ENCODE peak calls at places on chromosomes 3 and 15, in nine cellular contexts. T, I, L, Q, G, Y, E, C and S are unnamed samples.

GRCh38 chr3:157856078-157856939 is 249.9 kb downstream of the SHOX2 start:
- DNase-seq in T (no peak), I (no peak), L (no peak), Q (no peak), G (no peak), Y (no peak), E (no peak), C (no peak), S (no peak)

GRCh38 chr15:83733691-83734090 is 79.8 kb downstream of the ADAMTSL3 start:
- DNase-seq in T (no peak), I (no peak), L (no peak), Q (no peak), G (no peak), Y (no peak), E (no peak), C (no peak), S (no peak)

GRCh38 chr15:75532413-75533250 is 46.5 kb downstream of the PTPN9 start:
- DNase-seq in T (peak; percentile 80), I (peak; percentile 43), L (peak; percentile 88), Q (peak; percentile 51), G (no peak), Y (peak; percentile 33), E (peak; percentile 84), C (peak; percentile 67), S (peak; percentile 93)

GRCh38 chr3:12175844-12176453 is 17.2 kb upstream of the TIMP4 start:
- DNase-seq in T (peak; percentile 80), I (peak; percentile 67), L (peak; percentile 50), Q (peak; percentile 20), G (peak; percentile 54), Y (peak; percentile 70), E (peak; percentile 79), C (peak; percentile 38), S (peak; percentile 60)

GRCh38 chr3:169699536-169700050 is 36.1 kb upstream of the MECOM start:
- DNase-seq in T (peak; percentile 92), I (peak; percentile 55), L (peak; percentile 72), Q (no peak), G (no peak), Y (peak; percentile 65), E (peak; percentile 91), C (no peak), S (peak; percentile 88)

GRCh38 chr3:22474706-22475470 is 723.9 kb upstream of the ZNF385D start:
- DNase-seq in T (peak; percentile 58), I (no peak), L (no peak), Q (peak; percentile 35), G (no peak), Y (no peak), E (peak; percentile 35), C (peak; percentile 88), S (peak; percentile 80)

GRCh38 chr3:13708871-13709595 is 160.1 kb downstream of the FBLN2 start:
- DNase-seq in T (no peak), I (peak; percentile 3), L (no peak), Q (no peak), G (no peak), Y (no peak), E (no peak), C (no peak), S (no peak)

GRCh38 chr3:8204846-8205624 is 296.6 kb upstream of the LMCD1 start:
- DNase-seq in T (peak; percentile 11), I (no peak), L (no peak), Q (peak; percentile 79), G (no peak), Y (no peak), E (peak; percentile 3), C (peak; percentile 22), S (peak; percentile 60)

GRCh38 chr3:126288314-126288713 is 68.9 kb downstream of the KLF15 start:
- DNase-seq in T (no peak), I (no peak), L (no peak), Q (no peak), G (no peak), Y (peak; percentile 74), E (no peak), C (no peak), S (no peak)

GRCh38 chr15:34084086-34084485 is 17.6 kb downstream of the EMC7 start:
- DNase-seq in T (peak; percentile 52), I (peak; percentile 48), L (peak; percentile 84), Q (peak; percentile 80), G (peak; percentile 68), Y (no peak), E (peak; percentile 46), C (no peak), S (peak; percentile 38)

GRCh38 chr3:57048728-57049127 is 11.7 kb upstream of the SPATA12 start:
- DNase-seq in T (no peak), I (no peak), L (no peak), Q (no peak), G (no peak), Y (no peak), E (no peak), C (no peak), S (no peak)

GRCh38 chr3:12898290-12898979 is 57.1 kb upstream of the RPL32 start:
- DNase-seq in T (no peak), I (no peak), L (no peak), Q (no peak), G (no peak), Y (no peak), E (no peak), C (no peak), S (no peak)

GRCh38 chr15:43251185-43251862 is 15.4 kb downstream of the TGM5 start:
- DNase-seq in T (no peak), I (no peak), L (no peak), Q (no peak), G (no peak), Y (no peak), E (no peak), C (no peak), S (no peak)

GRCh38 chr3:82376883-82377282 is 615.4 kb upstream of the GBE1 start:
- DNase-seq in T (no peak), I (no peak), L (no peak), Q (no peak), G (no peak), Y (no peak), E (no peak), C (no peak), S (peak; percentile 5)

GRCh38 chr3:97882975-97883598 is 61.3 kb downstream of the CRYBG3 start:
- DNase-seq in T (peak; percentile 67), I (no peak), L (peak; percentile 66), Q (peak; percentile 67), G (no peak), Y (no peak), E (peak; percentile 64), C (peak; percentile 73), S (peak; percentile 73)

GRCh38 chr15:70375006-70375409 is 277.3 kb upstream of the TLE3 start:
- DNase-seq in T (peak; percentile 64), I (peak; percentile 55), L (no peak), Q (peak; percentile 22), G (peak; percentile 62), Y (no peak), E (peak; percentile 53), C (no peak), S (peak; percentile 20)

GRCh38 chr3:30180305-30181275 is 425.8 kb upstream of the TGFBR2 start:
- DNase-seq in T (peak; percentile 60), I (no peak), L (no peak), Q (peak; percentile 87), G (no peak), Y (no peak), E (peak; percentile 42), C (no peak), S (no peak)

GRCh38 chr3:13087320-13087985 is 14.2 kb upstream of the IQSEC1 start:
- DNase-seq in T (no peak), I (no peak), L (no peak), Q (no peak), G (no peak), Y (no peak), E (no peak), C (no peak), S (no peak)

GRCh38 chr3:111103807-111104206 is 32.2 kb downstream of the NECTIN3 start:
- DNase-seq in T (no peak), I (no peak), L (peak; percentile 71), Q (no peak), G (no peak), Y (no peak), E (no peak), C (peak; percentile 25), S (no peak)

GRCh38 chr3:15217011-15217671 is 11.1 kb downstream of the CAPN7 start:
- DNase-seq in T (no peak), I (no peak), L (no peak), Q (no peak), G (no peak), Y (no peak), E (no peak), C (no peak), S (no peak)

GRCh38 chr3:189547448-189547847 is 83.7 kb upstream of the TP63 start:
- DNase-seq in T (no peak), I (no peak), L (no peak), Q (no peak), G (no peak), Y (no peak), E (no peak), C (no peak), S (no peak)

GRCh38 chr3:7876741-7877297 is 624.8 kb upstream of the LMCD1 start:
- DNase-seq in T (peak; percentile 8), I (no peak), L (no peak), Q (no peak), G (no peak), Y (no peak), E (peak; percentile 3), C (no peak), S (peak; percentile 12)

GRCh38 chr3:141368062-141368924 is at the start of gene ZBTB38:
- DNase-seq in T (peak; percentile 98), I (peak; percentile 85), L (peak; percentile 97), Q (peak; percentile 96), G (peak; percentile 93), Y (peak; percentile 90), E (peak; percentile 98), C (peak; percentile 98), S (peak; percentile 97)

GRCh38 chr15:47496343-47497185 is 220.7 kb upstream of the SEMA6D start:
- DNase-seq in T (no peak), I (no peak), L (no peak), Q (no peak), G (no peak), Y (no peak), E (no peak), C (no peak), S (no peak)
- TF ChIP-seq CTCF in T (peak; percentile 8), I (no peak), L (peak; percentile 6), Q (no peak), G (no peak), Y (no peak), E (peak; percentile 30), C (peak; percentile 41), S (no peak)

GRCh38 chr15:37599175-37599574 is 335.3 kb upstream of the TMCO5A start:
- DNase-seq in T (no peak), I (no peak), L (no peak), Q (no peak), G (no peak), Y (no peak), E (no peak), C (no peak), S (no peak)
- H3K4me3 ChIP-seq in T (no peak overlapping the region), I (no peak overlapping the region), L (no peak overlapping the region), Q (no peak overlapping the region), G (no peak overlapping the region), Y (no peak overlapping the region), E (no peak overlapping the region), C (no peak overlapping the region), S (no peak overlapping the region)

GRCh38 chr3:32147935-32148334 is 41.5 kb downstream of the GPD1L start:
- DNase-seq in T (no peak), I (no peak), L (no peak), Q (no peak), G (no peak), Y (no peak), E (peak; percentile 12), C (no peak), S (no peak)
- TF ChIP-seq CTCF in T (peak; percentile 12), I (no peak), L (peak; percentile 6), Q (no peak), G (peak; percentile 34), Y (no peak), E (no peak), C (peak; percentile 15), S (no peak)

GRCh38 chr3:95172144-95172543 is 1109.3 kb downstream of the NSUN3 start:
- DNase-seq in T (no peak), I (no peak), L (no peak), Q (no peak), G (no peak), Y (no peak), E (no peak), C (no peak), S (no peak)
- H3K4me3 ChIP-seq in T (no peak overlapping the region), I (no peak overlapping the region), L (no peak overlapping the region), Q (no peak overlapping the region), G (no peak overlapping the region), Y (no peak overlapping the region), E (no peak overlapping the region), C (no peak overlapping the region), S (no peak overlapping the region)